ENCODE peak calls at places on chromosomes 2 and 18, in six cellular contexts. One of them, this sample, is unnamed.
A peak's percentile ranks its signal among the peaks of the same experiment; 100 is the strongest.

GRCh38 chr2:190804182-190804795 is 76.3 kb upstream of the GLS start:
- DNase-seq in breast epithelium: no peak
- DNase-seq in NCI-H748 treated with DMSO at 0.1 percent for 48 hours: no peak
- DNase-seq in stimulated activated CD4-positive, alpha-beta T cell treated with anti-CD3 and anti-CD28 coated beads, TNF-alpha, amount 100 ng/mL, for 1 hour: no peak
- DNase-seq in AG08396: no peak
- DNase-seq in cortex of kidney: no peak
- DNase-seq in this sample: no peak

GRCh38 chr2:168180914-168181313 is 66.5 kb downstream of the STK39 start:
- DNase-seq in cortex of kidney: no peak
- DNase-seq in stimulated activated CD4-positive, alpha-beta T cell treated with anti-CD3 and anti-CD28 coated beads, TNF-alpha, amount 100 ng/mL, for 1 hour: no peak
- DNase-seq in NCI-H748 treated with DMSO at 0.1 percent for 48 hours: peak; percentile 91
- DNase-seq in AG08396: no peak
- DNase-seq in breast epithelium: no peak
- DNase-seq in this sample: no peak

GRCh38 chr2:225274751-225275150 is 124.8 kb upstream of the NYAP2 start:
- DNase-seq in breast epithelium: no peak
- DNase-seq in NCI-H748 treated with DMSO at 0.1 percent for 48 hours: no peak
- DNase-seq in AG08396: no peak
- DNase-seq in stimulated activated CD4-positive, alpha-beta T cell treated with anti-CD3 and anti-CD28 coated beads, TNF-alpha, amount 100 ng/mL, for 1 hour: no peak
- DNase-seq in cortex of kidney: no peak
- DNase-seq in this sample: no peak

GRCh38 chr18:13510594-13510993 is 215.8 kb downstream of the FAM210A start:
- DNase-seq in AG08396: no peak
- DNase-seq in cortex of kidney: no peak
- DNase-seq in stimulated activated CD4-positive, alpha-beta T cell treated with anti-CD3 and anti-CD28 coated beads, TNF-alpha, amount 100 ng/mL, for 1 hour: no peak
- DNase-seq in breast epithelium: no peak
- DNase-seq in NCI-H748 treated with DMSO at 0.1 percent for 48 hours: no peak
- DNase-seq in this sample: no peak

GRCh38 chr2:197028633-197029032 is 102.1 kb upstream of the PGAP1 start:
- DNase-seq in stimulated activated CD4-positive, alpha-beta T cell treated with anti-CD3 and anti-CD28 coated beads, TNF-alpha, amount 100 ng/mL, for 1 hour: no peak
- DNase-seq in cortex of kidney: no peak
- DNase-seq in AG08396: no peak
- DNase-seq in breast epithelium: no peak
- DNase-seq in NCI-H748 treated with DMSO at 0.1 percent for 48 hours: no peak
- DNase-seq in this sample: no peak

GRCh38 chr2:241223211-241224067 is 35.0 kb downstream of the ANO7 start:
- DNase-seq in AG08396: no peak
- DNase-seq in NCI-H748 treated with DMSO at 0.1 percent for 48 hours: no peak
- DNase-seq in cortex of kidney: no peak
- DNase-seq in breast epithelium: no peak
- DNase-seq in stimulated activated CD4-positive, alpha-beta T cell treated with anti-CD3 and anti-CD28 coated beads, TNF-alpha, amount 100 ng/mL, for 1 hour: no peak
- DNase-seq in this sample: no peak

GRCh38 chr18:2958819-2959298 is 54.1 kb downstream of the LPIN2 start:
- DNase-seq in AG08396: peak; percentile 49
- DNase-seq in stimulated activated CD4-positive, alpha-beta T cell treated with anti-CD3 and anti-CD28 coated beads, TNF-alpha, amount 100 ng/mL, for 1 hour: no peak
- DNase-seq in breast epithelium: peak; percentile 31
- DNase-seq in NCI-H748 treated with DMSO at 0.1 percent for 48 hours: no peak
- DNase-seq in cortex of kidney: no peak
- DNase-seq in this sample: no peak

GRCh38 chr2:174846941-174847938 is 83.0 kb upstream of the CHRNA1 start:
- DNase-seq in cortex of kidney: no peak
- DNase-seq in breast epithelium: no peak
- DNase-seq in stimulated activated CD4-positive, alpha-beta T cell treated with anti-CD3 and anti-CD28 coated beads, TNF-alpha, amount 100 ng/mL, for 1 hour: no peak
- DNase-seq in NCI-H748 treated with DMSO at 0.1 percent for 48 hours: no peak
- DNase-seq in AG08396: peak; percentile 69
- DNase-seq in this sample: no peak

GRCh38 chr18:37383036-37383788 is 182.4 kb downstream of the CELF4 start:
- DNase-seq in NCI-H748 treated with DMSO at 0.1 percent for 48 hours: no peak
- DNase-seq in cortex of kidney: no peak
- DNase-seq in AG08396: no peak
- DNase-seq in stimulated activated CD4-positive, alpha-beta T cell treated with anti-CD3 and anti-CD28 coated beads, TNF-alpha, amount 100 ng/mL, for 1 hour: no peak
- DNase-seq in breast epithelium: no peak
- DNase-seq in this sample: no peak

GRCh38 chr18:6207119-6207518 is 207.6 kb downstream of the L3MBTL4 start:
- DNase-seq in stimulated activated CD4-positive, alpha-beta T cell treated with anti-CD3 and anti-CD28 coated beads, TNF-alpha, amount 100 ng/mL, for 1 hour: no peak
- DNase-seq in NCI-H748 treated with DMSO at 0.1 percent for 48 hours: no peak
- DNase-seq in breast epithelium: no peak
- DNase-seq in cortex of kidney: no peak
- DNase-seq in AG08396: no peak
- DNase-seq in this sample: peak; percentile 18

GRCh38 chr2:242032780-242033656 is 163.5 kb downstream of the RTP5 start:
- DNase-seq in stimulated activated CD4-positive, alpha-beta T cell treated with anti-CD3 and anti-CD28 coated beads, TNF-alpha, amount 100 ng/mL, for 1 hour: no peak
- DNase-seq in NCI-H748 treated with DMSO at 0.1 percent for 48 hours: no peak
- DNase-seq in cortex of kidney: no peak
- DNase-seq in AG08396: no peak
- DNase-seq in breast epithelium: no peak
- DNase-seq in this sample: no peak

This sample was measured in cerebellar nuclear complex.